ENCODE peak calls at places on chromosome 21, in seven cellular contexts. T is GM23248, N is GM23338, B is hepatocyte, S is neural progenitor cell, I is PC-3, H is HCT116. F is an unnamed sample.

GRCh38 chr21:34545079-34545884 is 33.3 kb upstream of the KCNE1 start:
- DNase-seq in T (peak), N (peak), B (peak), S (peak), I (peak), H (peak), F (peak)

GRCh38 chr21:34129039-34129891 is 55.9 kb downstream of the MRPS6 start:
- DNase-seq in T (peak), N (peak), B (peak), S (peak), I (peak), H (no peak), F (no peak)

GRCh38 chr21:41497008-41497407 is 10.9 kb downstream of the TMPRSS2 start:
- DNase-seq in T (no peak), N (no peak), B (peak), S (no peak), I (no peak), H (no peak), F (no peak)

GRCh38 chr21:20882462-20883415 is 115.5 kb upstream of the NCAM2 start:
- DNase-seq in T (peak), N (peak), B (peak), S (peak), I (peak), H (peak), F (peak)

GRCh38 chr21:20443558-20444155 is 554.6 kb upstream of the NCAM2 start:
- DNase-seq in T (no peak), N (peak), B (peak), S (peak), I (peak), H (no peak), F (peak)

GRCh38 chr21:41659791-41660560 is 106.9 kb downstream of the RIPK4 start:
- DNase-seq in T (peak), N (no peak), B (no peak), S (no peak), I (peak), H (no peak), F (no peak)

GRCh38 chr21:41321211-41321907 is 4.8 kb downstream of the FAM3B start:
- DNase-seq in T (no peak), N (no peak), B (no peak), S (no peak), I (no peak), H (no peak), F (peak)

GRCh38 chr21:31198575-31198974 is 145.5 kb downstream of the TIAM1 start:
- DNase-seq in T (peak), N (peak), B (peak), S (peak), I (peak), H (peak), F (peak)

GRCh38 chr21:42124826-42125570 is 53.9 kb downstream of the UMODL1 start:
- DNase-seq in T (no peak), N (no peak), B (no peak), S (no peak), I (no peak), H (no peak), F (no peak)

GRCh38 chr21:25891596-25891995 is 156.8 kb downstream of the GABPA start:
- DNase-seq in T (no peak), N (no peak), B (no peak), S (no peak), I (no peak), H (no peak), F (no peak)

GRCh38 chr21:42038826-42039425 is 28.8 kb upstream of the ZBTB21 start:
- DNase-seq in T (peak), N (no peak), B (no peak), S (no peak), I (no peak), H (no peak), F (no peak)

GRCh38 chr21:42863504-42863870 is 15.9 kb downstream of the WDR4 start:
- DNase-seq in T (no peak), N (no peak), B (no peak), S (no peak), I (no peak), H (no peak), F (no peak)

GRCh38 chr21:44441581-44442265 is 13.6 kb upstream of the LRRC3 start:
- DNase-seq in T (no peak), N (no peak), B (no peak), S (no peak), I (no peak), H (no peak), F (no peak)

GRCh38 chr21:29904359-29905282 is 35.2 kb downstream of the GRIK1 start:
- DNase-seq in T (peak), N (peak), B (no peak), S (no peak), I (peak), H (no peak), F (no peak)

GRCh38 chr21:42465008-42465878 is 30.8 kb downstream of the RSPH1 start:
- DNase-seq in T (no peak), N (no peak), B (peak), S (no peak), I (no peak), H (no peak), F (peak)

GRCh38 chr21:23585419-23585818 is 2021.9 kb downstream of the MRPL39 start:
- DNase-seq in T (no peak), N (no peak), B (no peak), S (no peak), I (no peak), H (no peak), F (peak)

GRCh38 chr21:41684381-41685245 is 82.2 kb downstream of the RIPK4 start:
- DNase-seq in T (peak), N (no peak), B (peak), S (no peak), I (peak), H (no peak), F (no peak)

GRCh38 chr21:44785620-44786344 is 15.8 kb downstream of the UBE2G2 start:
- DNase-seq in T (no peak), N (no peak), B (no peak), S (no peak), I (peak), H (no peak), F (no peak)

GRCh38 chr21:41961753-41962152 is 7.9 kb upstream of the C2CD2 start:
- DNase-seq in T (no peak), N (no peak), B (no peak), S (no peak), I (no peak), H (no peak), F (no peak)

GRCh38 chr21:16587671-16588379 is 858.0 kb downstream of the USP25 start:
- DNase-seq in T (peak), N (peak), B (peak), S (peak), I (peak), H (no peak), F (no peak)

GRCh38 chr21:18529253-18529652 is 125.7 kb upstream of the TMPRSS15 start:
- DNase-seq in T (peak), N (no peak), B (peak), S (no peak), I (peak), H (no peak), F (no peak)

GRCh38 chr21:44848821-44849521 is 24.5 kb downstream of the PTTG1IP start:
- DNase-seq in T (no peak), N (no peak), B (no peak), S (no peak), I (no peak), H (no peak), F (no peak)

GRCh38 chr21:43195131-43196021 is 26.6 kb downstream of the CRYAA start:
- DNase-seq in T (no peak), N (no peak), B (peak), S (no peak), I (no peak), H (no peak), F (no peak)

GRCh38 chr21:40120944-40121575 is 253.8 kb downstream of the PCP4 start:
- DNase-seq in T (peak), N (peak), B (peak), S (peak), I (peak), H (no peak), F (peak)

GRCh38 chr21:43639470-43640178 is 19.7 kb downstream of the HSF2BP start:
- DNase-seq in T (peak), N (no peak), B (peak), S (no peak), I (peak), H (no peak), F (no peak)

GRCh38 chr21:44300262-44300959 is 558 bp downstream of the PFKL start:
- DNase-seq in T (peak), N (peak), B (peak), S (peak), I (peak), H (no peak), F (peak)

GRCh38 chr21:42306366-42307035 is 8.7 kb downstream of the TFF3 start:
- DNase-seq in T (no peak), N (no peak), B (no peak), S (no peak), I (no peak), H (no peak), F (no peak)

GRCh38 chr21:43854773-43855633 is 10.0 kb upstream of the AGPAT3 start:
- DNase-seq in T (no peak), N (no peak), B (peak), S (no peak), I (no peak), H (no peak), F (peak)

GRCh38 chr21:31564439-31564838 is 95.1 kb upstream of the SOD1 start:
- DNase-seq in T (no peak), N (no peak), B (no peak), S (no peak), I (peak), H (no peak), F (no peak)

GRCh38 chr21:27454234-27454633 is 487.3 kb upstream of the ADAMTS5 start:
- DNase-seq in T (no peak), N (no peak), B (no peak), S (no peak), I (no peak), H (no peak), F (no peak)

GRCh38 chr21:42846221-42846620 is 33.1 kb downstream of the WDR4 start:
- DNase-seq in T (no peak), N (no peak), B (no peak), S (no peak), I (no peak), H (no peak), F (no peak)

GRCh38 chr21:19034041-19034440 is 630.5 kb upstream of the TMPRSS15 start:
- DNase-seq in T (no peak), N (no peak), B (no peak), S (no peak), I (no peak), H (no peak), F (no peak)

GRCh38 chr21:31447477-31447876 is 103.4 kb upstream of the TIAM1 start:
- DNase-seq in T (peak), N (no peak), B (no peak), S (no peak), I (no peak), H (no peak), F (no peak)

GRCh38 chr21:33031562-33031961 is 5.8 kb downstream of the OLIG2 start:
- DNase-seq in T (no peak), N (no peak), B (no peak), S (no peak), I (no peak), H (no peak), F (no peak)

GRCh38 chr21:33032434-33033047 is 6.8 kb downstream of the OLIG2 start:
- DNase-seq in T (no peak), N (no peak), B (no peak), S (no peak), I (no peak), H (no peak), F (no peak)

GRCh38 chr21:33029975-33030461 is 4.3 kb downstream of the OLIG2 start:
- DNase-seq in T (no peak), N (peak), B (no peak), S (no peak), I (no peak), H (no peak), F (no peak)

GRCh38 chr21:33030633-33031032 is 4.9 kb downstream of the OLIG2 start:
- DNase-seq in T (no peak), N (no peak), B (no peak), S (no peak), I (no peak), H (no peak), F (no peak)

DNA sequence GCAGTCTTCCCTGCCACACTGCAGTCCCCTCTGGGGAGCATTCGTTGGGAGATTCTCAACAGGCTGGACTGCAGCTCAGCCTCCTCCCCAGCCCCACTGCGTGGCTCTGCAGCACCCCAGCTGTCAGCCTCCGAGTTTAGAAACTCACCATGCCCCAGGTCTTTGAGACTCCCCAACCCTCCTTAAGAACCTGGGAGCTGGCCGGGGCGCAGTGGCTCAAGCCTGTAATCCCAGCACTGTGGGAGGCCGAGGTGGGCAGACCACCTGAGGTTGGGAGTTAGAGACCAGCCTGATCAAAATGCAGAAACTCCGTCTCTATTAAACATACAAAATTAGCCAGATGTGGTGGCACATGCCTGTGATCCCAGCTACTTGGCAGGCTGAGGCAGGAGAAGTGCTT is 5.4 kb downstream of the OLIG2 start:
- DNase-seq in T (no peak), N (no peak), B (no peak), S (no peak), I (no peak), H (no peak), F (no peak)
- TF ChIP-seq EZH2 in T (peak), N (peak), B (peak), S (no peak), I (no peak), H (no peak), F (no peak)

GRCh38 chr21:38888956-38889605 is 83.4 kb downstream of the ETS2 start:
- DNase-seq in T (peak), N (no peak), B (no peak), S (no peak), I (no peak), H (no peak), F (no peak)
- TF ChIP-seq EZH2phosphoT487 in T (no peak), N (no peak), B (no peak), S (no peak), I (no peak), H (no peak), F (no peak)

DNA sequence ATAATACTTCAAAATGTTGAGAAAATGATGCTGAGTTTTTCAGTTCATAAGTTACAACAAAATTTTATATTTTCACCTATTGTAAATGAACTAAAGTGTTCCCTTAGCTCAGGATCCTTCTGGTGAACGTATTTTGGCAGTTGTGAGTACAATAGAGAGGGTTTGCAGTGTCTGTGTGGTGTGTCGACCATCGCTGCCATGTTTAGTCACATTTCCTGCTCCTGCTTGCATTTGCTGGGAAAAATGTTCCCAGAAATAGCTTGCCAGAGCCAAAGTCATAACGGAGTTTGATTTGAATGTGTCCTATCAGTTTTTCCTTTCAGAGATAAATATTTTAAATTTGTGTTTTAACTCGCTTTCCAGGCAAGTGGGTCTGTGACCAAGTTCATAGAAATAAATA is 117.1 kb upstream of the COL6A1 start:
- DNase-seq in T (peak), N (no peak), B (no peak), S (no peak), I (no peak), H (no peak), F (no peak)
- H3K4me2 ChIP-seq in T (peak), N (no peak), B (no peak), S (no peak), I (peak), H (no peak), F (no peak)

DNA sequence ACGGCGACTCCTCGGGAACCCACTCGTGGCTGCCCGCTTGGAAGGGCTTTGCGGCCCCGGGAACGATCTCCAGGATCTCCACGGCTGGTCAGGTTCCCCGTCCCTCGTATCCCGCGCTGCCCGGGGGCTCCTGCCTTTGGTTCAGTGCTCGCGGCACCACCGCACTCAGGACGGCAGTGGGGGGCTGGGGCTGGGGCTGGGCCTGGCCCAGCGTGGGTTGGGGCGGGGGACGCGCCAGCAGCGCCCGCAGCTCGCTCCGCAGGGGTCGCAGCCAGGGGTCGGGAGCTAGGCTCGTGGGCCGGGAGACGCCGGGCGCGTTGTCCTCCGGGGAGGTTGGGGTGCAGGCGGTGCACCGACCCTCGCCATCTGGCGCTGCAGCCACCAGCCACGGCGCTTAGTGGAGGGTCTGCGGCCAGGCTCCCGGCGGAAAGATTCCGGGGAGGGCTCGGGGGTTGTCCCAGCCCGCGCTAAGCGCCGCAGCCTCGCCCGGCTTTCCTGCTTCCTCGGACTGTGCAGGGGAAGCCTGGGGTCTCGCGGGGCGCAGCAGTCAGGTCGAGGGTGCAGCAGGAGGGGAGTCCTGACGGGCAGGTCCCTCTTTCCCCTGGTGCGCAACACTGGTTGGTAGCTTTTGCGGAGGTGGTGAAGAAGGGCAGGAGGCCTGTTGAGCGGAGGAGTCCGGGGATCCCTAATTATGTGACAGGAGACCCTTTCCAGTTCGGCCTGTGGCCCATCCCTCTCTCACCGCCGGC is 9.0 kb downstream of the SIM2 start:
- DNase-seq in T (no peak), N (peak), B (no peak), S (peak), I (no peak), H (no peak), F (no peak)
- TF ChIP-seq EZH2 in T (no peak), N (no peak), B (peak), S (peak), I (no peak), H (no peak), F (no peak)

GRCh38 chr21:28587748-28588147 is 404.9 kb downstream of the LTN1 start:
- DNase-seq in T (peak), N (no peak), B (no peak), S (no peak), I (peak), H (no peak), F (no peak)
- TF ChIP-seq EZH2phosphoT487 in T (no peak), N (no peak), B (no peak), S (no peak), I (no peak), H (no peak), F (no peak)

DNA sequence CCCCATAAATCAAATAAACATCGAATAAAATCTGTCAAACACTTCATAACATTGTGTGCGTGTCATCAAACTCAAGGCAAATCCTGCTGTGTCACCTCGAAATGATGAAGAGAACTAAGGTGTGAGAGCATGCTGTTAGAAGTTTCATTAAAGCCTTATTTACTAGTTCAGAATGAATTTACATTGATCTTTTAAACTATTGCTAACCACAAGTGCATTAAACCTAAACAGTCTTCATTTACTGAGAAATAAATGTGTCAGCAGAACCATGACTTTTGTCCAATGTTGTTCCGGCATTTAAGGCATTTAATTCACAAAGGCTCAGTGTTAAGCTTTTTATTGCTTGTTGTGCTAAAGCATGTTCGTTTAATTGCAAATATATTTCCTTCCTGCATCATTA is 474.4 kb downstream of the SETD4 start:
- DNase-seq in T (no peak), N (no peak), B (no peak), S (no peak), I (no peak), H (peak), F (no peak)
- H3K4me2 ChIP-seq in T (no peak), N (no peak), B (no peak), S (no peak), I (no peak), H (peak), F (no peak)

DNA sequence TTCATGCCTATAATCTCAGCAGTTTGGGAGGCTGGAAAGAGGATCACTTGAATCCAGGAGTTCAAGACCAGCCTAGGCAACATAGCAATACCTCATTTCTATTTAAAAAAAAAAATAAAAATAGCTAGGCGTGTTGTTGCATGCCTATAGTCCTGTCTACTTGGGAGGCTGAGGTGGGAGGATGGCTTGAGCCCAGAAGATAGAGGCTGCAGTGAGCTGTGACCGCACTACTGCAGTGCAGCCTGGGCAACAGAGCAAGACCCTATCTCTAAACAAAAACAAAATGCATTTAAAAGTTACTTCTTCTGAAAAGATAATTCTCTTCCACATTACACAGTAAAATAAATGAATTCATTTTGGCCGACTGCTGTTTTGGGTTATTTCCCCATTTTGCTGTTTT is 22.9 kb upstream of the SAMSN1 start:
- DNase-seq in T (no peak), N (no peak), B (no peak), S (no peak), I (no peak), H (no peak), F (no peak)
- TF ChIP-seq EZH2 in T (no peak), N (no peak), B (no peak), S (no peak), I (no peak), H (no peak), F (no peak)